ENCODE peak calls at places on chromosome 17, in seven cellular contexts. One of them, this sample, is unnamed.
A peak's percentile ranks its signal among the peaks of the same experiment; 100 is the strongest.

GRCh38 chr17:40516581-40517285 is 15.3 kb upstream of the TNS4 start:
- DNase-seq in H1: no peak
- DNase-seq in IMR-90: no peak
- DNase-seq in K562: peak; percentile 69
- DNase-seq in HepG2: peak; percentile 93
- DNase-seq in HCT116: peak; percentile 62
- DNase-seq in A549: peak; percentile 74
- DNase-seq in this sample: peak; percentile 60

GRCh38 chr17:58377005-58377660 is 25.1 kb upstream of the SUPT4H1 start:
- DNase-seq in HepG2: no peak
- DNase-seq in A549: no peak
- DNase-seq in H1: peak; percentile 36
- DNase-seq in HCT116: peak; percentile 49
- DNase-seq in K562: no peak
- DNase-seq in IMR-90: no peak
- DNase-seq in this sample: no peak

GRCh38 chr17:58252141-58252540 is 13.8 kb downstream of the LPO start:
- DNase-seq in IMR-90: no peak
- DNase-seq in HepG2: no peak
- DNase-seq in A549: no peak
- DNase-seq in K562: no peak
- DNase-seq in H1: peak; percentile 28
- DNase-seq in HCT116: no peak
- DNase-seq in this sample: no peak

GRCh38 chr17:82097187-82097918 is 683 bp downstream of the FASN start:
- DNase-seq in HCT116: no peak
- DNase-seq in HepG2: no peak
- DNase-seq in A549: peak; percentile 63
- DNase-seq in IMR-90: peak; percentile 64
- DNase-seq in K562: peak; percentile 75
- DNase-seq in H1: no peak
- DNase-seq in this sample: no peak

GRCh38 chr17:42027540-42027889 is 7.6 kb downstream of the NKIRAS2 start:
- DNase-seq in H1: no peak
- DNase-seq in A549: no peak
- DNase-seq in IMR-90: no peak
- DNase-seq in HCT116: no peak
- DNase-seq in HepG2: no peak
- DNase-seq in K562: no peak
- DNase-seq in this sample: no peak

GRCh38 chr17:82103588-82104451 is 5.8 kb upstream of the FASN start:
- DNase-seq in H1: peak; percentile 76
- DNase-seq in HepG2: peak; percentile 90
- DNase-seq in A549: no peak
- DNase-seq in IMR-90: no peak
- DNase-seq in K562: peak; percentile 50
- DNase-seq in HCT116: no peak
- DNase-seq in this sample: no peak

GRCh38 chr17:6843241-6843890 is 11.8 kb upstream of the TEKT1 start:
- DNase-seq in A549: no peak
- DNase-seq in HepG2: peak; percentile 54
- DNase-seq in HCT116: peak; percentile 48
- DNase-seq in H1: no peak
- DNase-seq in IMR-90: peak; percentile 52
- DNase-seq in K562: peak; percentile 19
- DNase-seq in this sample: no peak

GRCh38 chr17:8791910-8792270 is 7.3 kb downstream of the MFSD6L start:
- DNase-seq in IMR-90: peak; percentile 51
- DNase-seq in K562: peak; percentile 12
- DNase-seq in H1: no peak
- DNase-seq in HepG2: no peak
- DNase-seq in A549: no peak
- DNase-seq in HCT116: peak; percentile 19
- DNase-seq in this sample: no peak

GRCh38 chr17:64081802-64082799 is 47.8 kb downstream of the ERN1 start:
- DNase-seq in H1: no peak
- DNase-seq in HepG2: peak; percentile 93
- DNase-seq in IMR-90: peak; percentile 82
- DNase-seq in HCT116: peak; percentile 82
- DNase-seq in K562: peak; percentile 33
- DNase-seq in A549: peak; percentile 79
- DNase-seq in this sample: peak; percentile 72

GRCh38 chr17:27526603-27527002 is 70.4 kb downstream of the KSR1 start:
- DNase-seq in K562: peak; percentile 64
- DNase-seq in HCT116: no peak
- DNase-seq in HepG2: no peak
- DNase-seq in A549: no peak
- DNase-seq in IMR-90: peak; percentile 61
- DNase-seq in H1: no peak
- DNase-seq in this sample: no peak

GRCh38 chr17:60138769-60139437 is 10.9 kb upstream of the CA4 start:
- DNase-seq in H1: peak; percentile 54
- DNase-seq in A549: no peak
- DNase-seq in IMR-90: no peak
- DNase-seq in HepG2: no peak
- DNase-seq in HCT116: no peak
- DNase-seq in K562: no peak
- DNase-seq in this sample: no peak

GRCh38 chr17:60139438-60140285 is 10.1 kb upstream of the CA4 start:
- DNase-seq in A549: peak; percentile 78
- DNase-seq in HepG2: peak; percentile 47
- DNase-seq in H1: peak; percentile 92
- DNase-seq in IMR-90: peak; percentile 58
- DNase-seq in K562: peak; percentile 84
- DNase-seq in HCT116: peak; percentile 12
- DNase-seq in this sample: no peak

GRCh38 chr17:60137731-60138130 is 12.0 kb upstream of the CA4 start:
- DNase-seq in K562: no peak
- DNase-seq in A549: no peak
- DNase-seq in H1: peak; percentile 11
- DNase-seq in HCT116: no peak
- DNase-seq in IMR-90: no peak
- DNase-seq in HepG2: no peak
- DNase-seq in this sample: no peak

GRCh38 chr17:60142872-60143499 is 6.8 kb upstream of the CA4 start:
- DNase-seq in HepG2: peak; percentile 83
- DNase-seq in K562: peak; percentile 67
- DNase-seq in HCT116: peak; percentile 82
- DNase-seq in H1: peak; percentile 94
- DNase-seq in IMR-90: peak; percentile 83
- DNase-seq in A549: peak; percentile 80
- DNase-seq in this sample: peak; percentile 32

DNA sequence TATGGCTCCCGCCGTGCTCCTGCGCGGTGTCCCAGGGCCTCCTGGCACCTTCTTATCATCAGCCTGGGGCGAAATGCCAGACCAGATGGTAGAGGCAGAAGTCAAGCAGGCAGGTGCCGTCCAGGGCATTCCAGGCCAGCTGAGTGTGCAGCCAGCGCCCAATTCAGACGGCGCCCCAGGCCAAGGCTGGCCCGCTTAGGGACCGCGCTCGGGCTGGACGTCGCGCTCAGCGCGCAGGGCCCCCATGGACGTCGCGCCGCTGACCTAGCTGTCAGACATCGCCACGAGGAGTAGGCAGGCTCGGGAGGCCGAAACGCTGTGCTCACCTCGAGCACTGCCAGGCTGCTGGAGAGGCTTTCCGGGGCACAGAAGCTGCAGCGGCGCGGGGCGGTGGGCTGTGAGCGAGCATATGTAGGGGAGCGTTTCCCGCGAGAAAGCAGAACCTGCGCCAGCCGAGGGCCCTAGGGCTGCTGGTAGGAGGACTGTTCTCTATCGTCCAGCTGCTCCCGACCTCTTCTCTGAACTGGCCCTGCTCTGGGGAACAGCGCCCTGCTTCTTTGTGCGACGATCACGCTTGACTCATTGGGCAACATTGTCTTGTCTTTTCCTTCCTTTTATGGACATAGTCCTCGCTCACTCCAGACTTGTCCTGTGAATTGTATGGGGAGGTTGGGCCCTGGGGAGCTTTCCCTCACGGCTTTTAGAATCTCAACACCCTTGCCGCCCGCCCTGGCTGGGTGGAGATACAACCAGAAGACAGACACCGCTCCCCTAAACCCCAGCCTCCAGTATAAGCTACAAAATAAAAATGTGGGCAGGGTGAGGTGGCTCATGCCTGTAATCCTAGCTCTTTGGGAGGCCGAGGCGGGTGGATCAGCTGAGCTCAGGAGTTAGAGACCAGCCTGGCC is 8.4 kb upstream of the CA4 start:
- DNase-seq in A549: no peak
- DNase-seq in IMR-90: peak; percentile 13
- DNase-seq in HepG2: no peak
- DNase-seq in H1: peak; percentile 69
- DNase-seq in K562: no peak
- DNase-seq in HCT116: no peak
- DNase-seq in this sample: no peak
- TF ChIP-seq CEBPB in A549: no peak
- TF ChIP-seq CEBPB in IMR-90: peak; percentile 17
- TF ChIP-seq CEBPB in HepG2: no peak
- TF ChIP-seq CEBPB in H1: no peak
- TF ChIP-seq CEBPB in K562: no peak
- TF ChIP-seq CEBPB in HCT116: no peak
- TF ChIP-seq CEBPB in this sample: no peak

GRCh38 chr17:17152385-17152784 is 53.7 kb downstream of the PLD6 start:
- DNase-seq in HCT116: no peak
- DNase-seq in K562: no peak
- DNase-seq in HepG2: no peak
- DNase-seq in IMR-90: no peak
- DNase-seq in H1: no peak
- DNase-seq in A549: no peak
- DNase-seq in this sample: no peak
- TF ChIP-seq CEBPB in HCT116: no peak
- TF ChIP-seq CEBPB in K562: no peak
- TF ChIP-seq CEBPB in HepG2: no peak
- TF ChIP-seq CEBPB in IMR-90: no peak
- TF ChIP-seq CEBPB in H1: no peak
- TF ChIP-seq CEBPB in A549: no peak
- TF ChIP-seq CEBPB in this sample: no peak

DNA sequence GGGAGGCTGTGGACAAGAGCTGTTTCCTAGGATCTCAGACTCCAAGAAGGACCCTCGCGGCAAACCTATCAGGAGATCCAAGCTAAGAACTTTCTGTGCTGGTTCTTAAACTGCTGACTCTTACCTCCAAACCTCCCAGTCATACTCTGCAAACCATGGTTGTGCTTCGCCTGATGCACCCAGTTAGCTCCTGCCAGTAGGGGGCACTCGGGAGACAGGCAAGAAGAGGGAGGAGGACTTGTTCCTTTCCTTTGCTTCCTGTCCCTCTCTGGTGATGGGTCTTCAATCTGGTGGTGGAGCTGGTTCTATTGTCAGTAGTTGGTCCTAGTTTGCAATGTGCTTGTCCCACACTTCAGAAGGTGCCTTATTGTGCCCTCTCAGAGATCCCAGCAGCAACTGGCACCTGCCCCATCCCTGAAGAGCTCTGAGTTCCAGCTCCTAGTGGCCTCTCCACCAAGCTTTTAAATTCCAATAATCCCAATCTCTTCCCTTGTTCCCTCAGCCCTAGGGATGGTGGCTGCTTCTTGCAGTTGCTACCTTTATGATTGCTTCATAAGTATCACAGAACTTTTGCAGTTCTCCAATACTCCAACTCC is 113.5 kb upstream of the RPL38 start:
- DNase-seq in K562: peak; percentile 67
- DNase-seq in HCT116: peak; percentile 66
- DNase-seq in HepG2: peak; percentile 68
- DNase-seq in H1: peak; percentile 93
- DNase-seq in IMR-90: no peak
- DNase-seq in A549: peak; percentile 52
- DNase-seq in this sample: peak; percentile 11
- TF ChIP-seq CEBPB in K562: no peak
- TF ChIP-seq CEBPB in HCT116: no peak
- TF ChIP-seq CEBPB in HepG2: no peak
- TF ChIP-seq CEBPB in H1: no peak
- TF ChIP-seq CEBPB in IMR-90: no peak
- TF ChIP-seq CEBPB in A549: no peak
- TF ChIP-seq CEBPB in this sample: no peak

GRCh38 chr17:38883592-38884526 is 14.0 kb downstream of the LASP1 start:
- DNase-seq in IMR-90: no peak
- DNase-seq in HCT116: no peak
- DNase-seq in HepG2: no peak
- DNase-seq in H1: peak; percentile 50
- DNase-seq in A549: no peak
- DNase-seq in K562: no peak
- DNase-seq in this sample: no peak
- TF ChIP-seq CEBPB in IMR-90: no peak
- TF ChIP-seq CEBPB in HCT116: no peak
- TF ChIP-seq CEBPB in HepG2: no peak
- TF ChIP-seq CEBPB in H1: no peak
- TF ChIP-seq CEBPB in A549: no peak
- TF ChIP-seq CEBPB in K562: no peak
- TF ChIP-seq CEBPB in this sample: no peak

GRCh38 chr17:70168044-70168978 is 1.0 kb upstream of the KCNJ2 start:
- DNase-seq in K562: peak; percentile 19
- DNase-seq in HCT116: no peak
- DNase-seq in IMR-90: peak; percentile 81
- DNase-seq in HepG2: no peak
- DNase-seq in A549: peak; percentile 69
- DNase-seq in H1: peak; percentile 65
- DNase-seq in this sample: no peak
- TF ChIP-seq CEBPB in K562: no peak
- TF ChIP-seq CEBPB in HCT116: no peak
- TF ChIP-seq CEBPB in IMR-90: no peak
- TF ChIP-seq CEBPB in HepG2: no peak
- TF ChIP-seq CEBPB in A549: no peak
- TF ChIP-seq CEBPB in H1: no peak
- TF ChIP-seq CEBPB in this sample: no peak

This sample was measured in GM12878.